ENCODE peak calls at places on chromosomes 4 and X, in nine cellular contexts. A is CD8-positive, alpha-beta T cell; O is Calu3; I is OCI-LY7; S is stimulated activated CD4-positive, alpha-beta T cell treated with anti-CD3 and anti-CD28 coated beads, Interleukin-12 subunit alpha, Interleukin-12 subunit beta, amount 100 ng/mL, for 48 hours; C is NCI-H510A; B is cerebellar cortex; Q is AML-193; T is HCT116. F is an unnamed sample.

GRCh38 chrX:109966246-109966645 is 36.7 kb upstream of the TMEM164 start:
- DNase-seq in A (no peak), O (no peak), I (no peak), S (no peak), C (no peak), B (no peak), Q (no peak), T (no peak), F (no peak)

GRCh38 chrX:76957485-76957884 is 489.7 kb upstream of the FGF16 start:
- DNase-seq in A (no peak), O (no peak), I (no peak), S (no peak), C (no peak), B (no peak), Q (no peak), T (no peak), F (no peak)

GRCh38 chr4:185142911-185143595 is at the start of gene SLC25A4:
- DNase-seq in A (peak), O (peak), I (peak), S (peak), C (peak), B (peak), Q (no peak), T (peak), F (peak)

GRCh38 chr4:128863314-128864075 is 54.0 kb downstream of the JADE1 start:
- DNase-seq in A (peak), O (peak), I (peak), S (peak), C (peak), B (peak), Q (peak), T (peak), F (peak)

GRCh38 chr4:77818667-77819408 is at the start of gene CNOT6L:
- DNase-seq in A (peak), O (peak), I (peak), S (peak), C (peak), B (peak), Q (peak), T (peak), F (peak)

GRCh38 chrX:42531431-42531830 is 246.5 kb downstream of the PPP1R2C start:
- DNase-seq in A (no peak), O (no peak), I (no peak), S (no peak), C (no peak), B (no peak), Q (no peak), T (no peak), F (no peak)

GRCh38 chrX:76148753-76149152 is 24.1 kb upstream of the PBDC1 start:
- DNase-seq in A (no peak), O (peak), I (peak), S (peak), C (no peak), B (peak), Q (no peak), T (no peak), F (peak)

GRCh38 chr4:176357359-176358082 is 37.8 kb downstream of the SPCS3 start:
- DNase-seq in A (no peak), O (no peak), I (no peak), S (no peak), C (no peak), B (no peak), Q (no peak), T (no peak), F (no peak)

GRCh38 chr4:188408244-188409067 is 269.2 kb downstream of the TRIML1 start:
- DNase-seq in A (no peak), O (no peak), I (no peak), S (no peak), C (no peak), B (no peak), Q (no peak), T (no peak), F (no peak)

GRCh38 chrX:69961365-69962072 is 88.2 kb downstream of the AWAT2 start:
- DNase-seq in A (no peak), O (no peak), I (no peak), S (no peak), C (no peak), B (no peak), Q (no peak), T (no peak), F (no peak)

GRCh38 chrX:135951291-135951690 is 22.5 kb downstream of the MMGT1 start:
- DNase-seq in A (no peak), O (no peak), I (no peak), S (no peak), C (no peak), B (peak), Q (no peak), T (no peak), F (no peak)

GRCh38 chr4:104487105-104487504 is 7.6 kb downstream of the CXXC4 start:
- DNase-seq in A (no peak), O (no peak), I (no peak), S (no peak), C (no peak), B (no peak), Q (no peak), T (no peak), F (no peak)

F was measured in memory B cell.